ENCODE peak calls at places on chromosome 16, in five cellular contexts. W is astrocyte, F is pancreas, H is colonic mucosa, X is BE2C. B is an unnamed sample.

GRCh38 chr16:56269824-56270684 is 78.8 kb downstream of the GNAO1 start:
- DNase-seq in W (peak; percentile 79), F (peak; percentile 24), H (no peak), X (peak; percentile 74), B (no peak)

GRCh38 chr16:21001262-21001661 is 100.7 kb downstream of the LYRM1 start:
- DNase-seq in W (no peak), F (no peak), H (peak; percentile 32), X (peak; percentile 24), B (no peak)

GRCh38 chr16:2236362-2237075 is at the start of gene DNASE1L2:
- DNase-seq in W (no peak), F (no peak), H (peak; percentile 47), X (no peak), B (peak; percentile 65)

GRCh38 chr16:17469011-17469741 is 1.6 kb downstream of the XYLT1 start:
- DNase-seq in W (peak; percentile 72), F (no peak), H (peak; percentile 42), X (no peak), B (no peak)

GRCh38 chr16:89545831-89546574 is 14.5 kb upstream of the RPL13 start:
- DNase-seq in W (no peak), F (peak; percentile 29), H (peak; percentile 91), X (no peak), B (no peak)

GRCh38 chr16:27717726-27718125 is 167.8 kb downstream of the KATNIP start:
- DNase-seq in W (no peak), F (no peak), H (no peak), X (no peak), B (no peak)

GRCh38 chr16:143047-143446 is 4.6 kb upstream of the NPRL3 start:
- DNase-seq in W (no peak), F (no peak), H (no peak), X (no peak), B (no peak)

GRCh38 chr16:90078594-90078895 is 1.4 kb upstream of the PRDM7 start:
- DNase-seq in W (no peak), F (no peak), H (no peak), X (no peak), B (no peak)

GRCh38 chr16:89801800-89802199 is 14.6 kb downstream of the FANCA start:
- DNase-seq in W (no peak), F (no peak), H (no peak), X (no peak), B (no peak)

GRCh38 chr16:87446479-87446878 is 46.3 kb downstream of the ZCCHC14 start:
- DNase-seq in W (no peak), F (no peak), H (no peak), X (no peak), B (no peak)

GRCh38 chr16:24721830-24722238 is 7.6 kb upstream of the TNRC6A start:
- DNase-seq in W (peak; percentile 64), F (no peak), H (no peak), X (no peak), B (no peak)

GRCh38 chr16:50625374-50625773 is 55.7 kb downstream of the SNX20 start:
- DNase-seq in W (no peak), F (no peak), H (no peak), X (no peak), B (peak; percentile 71)

GRCh38 chr16:2701713-2702437 is 18.1 kb downstream of the PRSS27 start:
- DNase-seq in W (no peak), F (no peak), H (no peak), X (no peak), B (no peak)

GRCh38 chr16:10989494-10989893 is 45.1 kb downstream of the CLEC16A start:
- DNase-seq in W (no peak), F (no peak), H (no peak), X (peak; percentile 53), B (no peak)

GRCh38 chr16:86298166-86299131 is 211.9 kb upstream of the FOXF1 start:
- DNase-seq in W (peak; percentile 34), F (no peak), H (no peak), X (no peak), B (no peak)

GRCh38 chr16:88941933-88942909 is 34.8 kb downstream of the CBFA2T3 start:
- DNase-seq in W (no peak), F (peak; percentile 35), H (peak; percentile 47), X (peak; percentile 69), B (no peak)

GRCh38 chr16:11224894-11225676 is 30.9 kb downstream of the SOCS1 start:
- DNase-seq in W (no peak), F (no peak), H (peak; percentile 33), X (no peak), B (no peak)

GRCh38 chr16:11004351-11004750 is 60.0 kb downstream of the CLEC16A start:
- DNase-seq in W (peak; percentile 61), F (no peak), H (no peak), X (no peak), B (no peak)

GRCh38 chr16:57799619-57800212 is 2.6 kb downstream of the KIFC3 start:
- DNase-seq in W (no peak), F (no peak), H (no peak), X (no peak), B (no peak)
- H3K4me1 ChIP-seq in W (peaks cover 39% of the 10 kb centered on the region), F (peaks cover 36% of the 10 kb centered on the region), H (peaks cover 9% of the 10 kb centered on the region), X (peaks cover 22% of the 10 kb centered on the region), B (no peaks in the 10 kb centered on the region)

GRCh38 chr16:71927383-71927782 is 32.1 kb downstream of the IST1 start:
- DNase-seq in W (peak; percentile 88), F (no peak), H (peak; percentile 76), X (peak; percentile 56), B (peak; percentile 73)
- H3K4me1 ChIP-seq in W (peaks cover 53% of the 10 kb centered on the region), F (peaks cover 6% of the 10 kb centered on the region), H (peaks cover 12% of the 10 kb centered on the region), X (peaks cover 6% of the 10 kb centered on the region), B (peaks cover 1% of the 10 kb centered on the region)

GRCh38 chr16:4324871-4325740 is 9.2 kb downstream of the GLIS2 start:
- DNase-seq in W (no peak), F (no peak), H (no peak), X (no peak), B (no peak)
- H3K4me1 ChIP-seq in W (peaks cover 32% of the 10 kb centered on the region), F (peaks cover 16% of the 10 kb centered on the region), H (peaks cover 4% of the 10 kb centered on the region), X (peaks cover 21% of the 10 kb centered on the region), B (peaks cover 2% of the 10 kb centered on the region)

GRCh38 chr16:29920690-29921371 is 5.2 kb downstream of the KCTD13 start:
- DNase-seq in W (no peak), F (no peak), H (no peak), X (no peak), B (peak; percentile 10)
- H3K4me1 ChIP-seq in W (peaks cover 8% of the 10 kb centered on the region), F (peaks cover 9% of the 10 kb centered on the region), H (peaks cover 6% of the 10 kb centered on the region), X (no peaks in the 10 kb centered on the region), B (no peaks in the 10 kb centered on the region)

DNA sequence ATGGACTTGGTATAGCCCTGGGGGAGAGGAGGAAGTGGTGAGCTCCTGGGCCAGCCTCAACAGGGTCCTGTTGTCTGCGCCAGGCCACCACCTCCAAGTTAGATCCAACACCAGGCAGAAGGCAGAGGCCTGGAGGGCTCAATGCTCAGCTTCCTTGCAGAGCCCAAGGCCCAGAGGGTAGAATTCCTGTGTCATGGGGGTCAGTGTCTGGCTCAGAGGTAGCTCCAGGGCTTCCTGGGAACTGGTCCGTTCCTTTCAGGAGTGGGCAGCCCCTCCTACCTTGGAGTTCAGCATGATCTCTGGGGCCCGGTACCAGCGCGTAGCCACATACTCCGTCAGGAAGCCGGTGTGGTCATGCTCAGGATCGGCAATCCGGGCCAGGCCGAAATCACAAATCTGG is 4.4 kb upstream of the GDPD3 start:
- DNase-seq in W (no peak), F (no peak), H (no peak), X (no peak), B (no peak)
- H3K4me1 ChIP-seq in W (peaks cover 14% of the 10 kb centered on the region), F (no peaks in the 10 kb centered on the region), H (peaks cover 38% of the 10 kb centered on the region), X (peaks cover 7% of the 10 kb centered on the region), B (no peaks in the 10 kb centered on the region)

DNA sequence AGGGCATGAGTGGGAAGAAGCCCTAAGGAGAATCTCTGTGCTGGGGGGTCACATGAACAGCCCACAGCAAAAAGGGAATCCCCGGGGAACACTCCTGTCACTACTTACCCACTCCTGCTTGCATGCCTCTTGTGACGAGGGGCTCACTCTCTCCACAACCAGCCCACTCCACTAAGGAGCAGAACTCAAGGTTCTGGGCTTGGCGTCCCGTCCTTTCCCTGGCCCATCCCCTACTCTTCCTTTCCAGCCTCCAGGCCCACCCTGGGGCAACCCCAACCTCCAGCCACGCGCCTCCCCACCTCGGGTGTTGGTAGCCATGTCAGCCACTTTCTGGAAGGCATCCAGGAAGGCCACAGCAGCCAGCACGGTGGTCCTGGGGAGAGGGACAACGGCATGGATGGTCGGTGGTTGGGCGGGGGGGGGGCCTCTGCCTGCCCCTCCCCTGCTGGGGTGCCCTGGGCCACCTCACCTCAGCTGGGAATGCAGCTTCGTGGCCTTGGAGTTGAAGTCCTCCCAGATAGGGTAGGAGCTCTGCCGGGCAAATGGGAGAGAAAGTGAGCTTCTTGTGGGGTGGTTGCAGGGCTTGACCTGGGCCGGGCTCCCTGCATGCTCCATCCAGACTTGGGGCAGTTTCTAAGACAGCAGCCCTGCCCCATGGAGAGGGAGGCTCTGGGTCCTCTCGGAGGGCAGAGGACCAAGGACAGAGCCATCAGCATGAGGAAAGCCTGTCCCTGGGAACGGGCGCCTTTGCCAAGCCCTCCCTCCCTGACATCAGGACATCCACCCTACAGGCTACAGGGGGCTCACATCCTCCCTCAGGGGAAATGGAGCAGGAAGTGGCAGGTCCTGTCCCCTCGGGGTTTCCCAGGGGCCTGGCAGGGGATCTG is 5.1 kb downstream of the MTSS2 start:
- DNase-seq in W (no peak), F (no peak), H (no peak), X (no peak), B (peak; percentile 48)
- H3K4me1 ChIP-seq in W (peaks cover 14% of the 10 kb centered on the region), F (no peaks in the 10 kb centered on the region), H (no peaks in the 10 kb centered on the region), X (peaks cover 14% of the 10 kb centered on the region), B (no peaks in the 10 kb centered on the region)

DNA sequence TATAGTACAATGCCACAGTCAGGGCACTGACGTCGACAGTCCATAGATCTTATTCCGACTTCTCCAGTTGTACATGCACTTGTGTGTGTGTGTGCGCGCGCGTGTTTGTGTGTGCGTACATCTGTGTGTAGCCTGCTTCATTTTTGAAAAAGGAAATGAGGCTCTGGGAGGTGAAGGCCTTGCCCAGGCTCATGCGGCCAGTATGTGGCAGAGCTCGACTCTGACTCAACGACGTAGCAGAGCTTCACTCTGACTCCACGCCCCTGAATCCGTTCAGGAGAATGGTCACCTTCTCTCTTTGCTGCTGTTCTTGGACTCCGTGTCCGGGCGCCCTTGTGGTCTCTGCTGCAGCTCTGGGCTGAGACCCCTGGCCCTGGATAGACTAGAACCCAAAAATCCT is 81.6 kb upstream of the CIBAR2 start:
- DNase-seq in W (no peak), F (no peak), H (no peak), X (no peak), B (no peak)
- H3K4me1 ChIP-seq in W (no peaks in the 10 kb centered on the region), F (peaks cover 47% of the 10 kb centered on the region), H (no peaks in the 10 kb centered on the region), X (peaks cover 32% of the 10 kb centered on the region), B (no peaks in the 10 kb centered on the region)

GRCh38 chr16:14001521-14001920 is 69.6 kb upstream of the MRTFB start:
- DNase-seq in W (no peak), F (no peak), H (no peak), X (no peak), B (no peak)
- H3K4me1 ChIP-seq in W (peaks cover 8% of the 10 kb centered on the region), F (no peaks in the 10 kb centered on the region), H (no peaks in the 10 kb centered on the region), X (peaks cover 9% of the 10 kb centered on the region), B (no peaks in the 10 kb centered on the region)

GRCh38 chr16:81445143-81445922 is 725 bp downstream of the CMIP start:
- DNase-seq in W (peak; percentile 14), F (peak; percentile 55), H (no peak), X (peak; percentile 47), B (peak; percentile 70)
- H3K4me1 ChIP-seq in W (peaks cover 23% of the 10 kb centered on the region), F (peaks cover 12% of the 10 kb centered on the region), H (peaks cover 5% of the 10 kb centered on the region), X (no peaks in the 10 kb centered on the region), B (no peaks in the 10 kb centered on the region)